ENCODE peak calls at places on chromosomes 4 and X, in eight cellular contexts. J is LoVo; M is BE2C; Y is glomerular endothelial cell; L is mesothelial cell of epicardium; E is cardiac septum; F is stimulated activated CD4-positive, alpha-beta T cell treated with anti-CD3 and anti-CD28 coated beads, Interleukin-15, amount 100 ng/mL, for 1 hour; X is NCI-H510A treated with DMSO at 0.1 percent for 48 hours. G is an unnamed sample.

GRCh38 chrX:107117993-107118321 is 665 bp downstream of the RBM41 start:
- DNase-seq in J (no peak), M (no peak), Y (no peak), L (no peak), E (no peak), F (no peak), X (peak; percentile 25), G (no peak)

GRCh38 chr4:128455076-128455345 is 167.4 kb upstream of the PGRMC2 start:
- DNase-seq in J (no peak), M (no peak), Y (no peak), L (no peak), E (no peak), F (no peak), X (peak; percentile 29), G (no peak)

GRCh38 chr4:2940267-2941137 is 22.7 kb downstream of the NOP14 start:
- DNase-seq in J (no peak), M (no peak), Y (no peak), L (peak; percentile 16), E (peak; percentile 59), F (no peak), X (no peak), G (no peak)

GRCh38 chr4:26131711-26132110 is 189.1 kb upstream of the RBPJ start:
- DNase-seq in J (no peak), M (no peak), Y (no peak), L (no peak), E (no peak), F (no peak), X (no peak), G (peak; percentile 22)

GRCh38 chr4:102625232-102625930 is 124.2 kb downstream of the NFKB1 start:
- DNase-seq in J (no peak), M (peak; percentile 26), Y (no peak), L (no peak), E (no peak), F (peak; percentile 29), X (no peak), G (peak; percentile 63)

GRCh38 chrX:47539860-47540259 is 21.1 kb upstream of the ARAF start:
- DNase-seq in J (no peak), M (no peak), Y (no peak), L (no peak), E (no peak), F (no peak), X (no peak), G (no peak)

GRCh38 chr4:93084599-93085305 is 743.8 kb upstream of the ATOH1 start:
- DNase-seq in J (no peak), M (peak; percentile 3), Y (no peak), L (no peak), E (no peak), F (no peak), X (no peak), G (no peak)

GRCh38 chr4:73620115-73620792 is at the start of gene RASSF6:
- DNase-seq in J (peak; percentile 90), M (no peak), Y (no peak), L (peak; percentile 58), E (no peak), F (no peak), X (peak; percentile 91), G (no peak)

GRCh38 chrX:10165580-10166247 is 8.9 kb downstream of the CLCN4 start:
- DNase-seq in J (no peak), M (no peak), Y (no peak), L (no peak), E (no peak), F (no peak), X (no peak), G (no peak)

GRCh38 chrX:148517191-148517590 is 16.8 kb downstream of the AFF2 start:
- DNase-seq in J (no peak), M (no peak), Y (no peak), L (no peak), E (no peak), F (no peak), X (no peak), G (no peak)

GRCh38 chrX:103513476-103514108 is 5.7 kb downstream of the RAB40A start:
- DNase-seq in J (no peak), M (no peak), Y (no peak), L (no peak), E (no peak), F (no peak), X (no peak), G (no peak)

GRCh38 chrX:78199851-78200250 is 60.4 kb upstream of the TAF9B start:
- DNase-seq in J (peak; percentile 11), M (no peak), Y (peak; percentile 1), L (no peak), E (no peak), F (no peak), X (peak; percentile 0), G (peak; percentile 3)

GRCh38 chr4:32140636-32141035 is 1420.5 kb downstream of the PCDH7 start:
- DNase-seq in J (no peak), M (no peak), Y (no peak), L (no peak), E (no peak), F (no peak), X (no peak), G (no peak)

GRCh38 chrX:69031971-69032391 is 133.3 kb downstream of the PJA1 start:
- DNase-seq in J (no peak), M (no peak), Y (no peak), L (no peak), E (no peak), F (no peak), X (no peak), G (no peak)

GRCh38 chr4:125849869-125850268 is 535.1 kb downstream of the FAT4 start:
- DNase-seq in J (no peak), M (no peak), Y (no peak), L (no peak), E (no peak), F (no peak), X (no peak), G (no peak)

GRCh38 chr4:113773014-113773413 is 11.5 kb upstream of the CAMK2D start:
- DNase-seq in J (no peak), M (no peak), Y (no peak), L (no peak), E (no peak), F (no peak), X (no peak), G (no peak)

GRCh38 chr4:108249397-108249796 is 80.7 kb upstream of the LEF1 start:
- DNase-seq in J (no peak), M (no peak), Y (no peak), L (no peak), E (no peak), F (no peak), X (no peak), G (no peak)

GRCh38 chr4:78722880-78723279 is 53.3 kb upstream of the BMP2K start:
- DNase-seq in J (no peak), M (no peak), Y (no peak), L (no peak), E (no peak), F (no peak), X (no peak), G (no peak)

GRCh38 chrX:11470231-11470630 is 177.0 kb downstream of the AMELX start:
- DNase-seq in J (no peak), M (no peak), Y (no peak), L (no peak), E (no peak), F (no peak), X (no peak), G (no peak)

GRCh38 chrX:70494441-70494840 is 49.8 kb downstream of the DLG3 start:
- DNase-seq in J (no peak), M (no peak), Y (no peak), L (no peak), E (no peak), F (no peak), X (no peak), G (no peak)

GRCh38 chrX:130118396-130118795 is 8.1 kb upstream of the ELF4 start:
- DNase-seq in J (no peak), M (no peak), Y (no peak), L (no peak), E (no peak), F (no peak), X (no peak), G (no peak)

GRCh38 chr4:61540944-61541343 is 340.8 kb downstream of the ADGRL3 start:
- DNase-seq in J (peak; percentile 48), M (no peak), Y (no peak), L (no peak), E (no peak), F (no peak), X (peak; percentile 17), G (no peak)

GRCh38 chrX:84712621-84713020 is 210.4 kb upstream of the HDX start:
- DNase-seq in J (no peak), M (no peak), Y (no peak), L (no peak), E (no peak), F (no peak), X (no peak), G (no peak)

GRCh38 chr4:166315721-166316467 is 442.9 kb downstream of the TLL1 start:
- DNase-seq in J (no peak), M (no peak), Y (no peak), L (no peak), E (no peak), F (no peak), X (no peak), G (no peak)

GRCh38 chrX:10832103-10832502 is 211.7 kb upstream of the MID1 start:
- DNase-seq in J (no peak), M (no peak), Y (no peak), L (no peak), E (no peak), F (no peak), X (no peak), G (no peak)

GRCh38 chrX:37959212-37960021 is 46.9 kb upstream of the SYTL5 start:
- DNase-seq in J (no peak), M (no peak), Y (no peak), L (no peak), E (no peak), F (no peak), X (peak; percentile 34), G (no peak)

GRCh38 chr4:175422331-175422730 is 389.7 kb downstream of the GPM6A start:
- DNase-seq in J (no peak), M (no peak), Y (no peak), L (no peak), E (no peak), F (no peak), X (no peak), G (no peak)

GRCh38 chr4:85243857-85244256 is 231.1 kb upstream of the ARHGAP24 start:
- DNase-seq in J (no peak), M (no peak), Y (no peak), L (no peak), E (no peak), F (no peak), X (peak; percentile 6), G (no peak)

GRCh38 chrX:125202486-125203378 is 116.9 kb upstream of the TEX13C start:
- DNase-seq in J (no peak), M (no peak), Y (no peak), L (no peak), E (no peak), F (no peak), X (peak; percentile 40), G (no peak)

GRCh38 chr4:86007042-86007441 is 352.8 kb downstream of the MAPK10 start:
- DNase-seq in J (no peak), M (no peak), Y (no peak), L (no peak), E (no peak), F (no peak), X (no peak), G (no peak)

GRCh38 chr4:141686929-141687328 is 50.5 kb downstream of the IL15 start:
- DNase-seq in J (no peak), M (no peak), Y (peak; percentile 58), L (no peak), E (no peak), F (no peak), X (no peak), G (no peak)

GRCh38 chrX:150688911-150689451 is 4.2 kb upstream of the MTMR1 start:
- DNase-seq in J (peak; percentile 47), M (no peak), Y (peak; percentile 10), L (no peak), E (no peak), F (no peak), X (no peak), G (no peak)

GRCh38 chr4:77959566-77960338 is 97.1 kb downstream of the MRPL1 start:
- DNase-seq in J (peak; percentile 45), M (peak; percentile 33), Y (peak; percentile 57), L (no peak), E (no peak), F (no peak), X (peak; percentile 89), G (no peak)

GRCh38 chr4:169079942-169080827 is 70.1 kb upstream of the CBR4 start:
- DNase-seq in J (no peak), M (peak; percentile 77), Y (no peak), L (no peak), E (no peak), F (no peak), X (no peak), G (no peak)

G was measured in T-cell.